ENCODE peak calls at places on chromosome 16, in nine cellular contexts. One of them, this sample, is unnamed.
A peak's percentile ranks its signal among the peaks of the same experiment; 100 is the strongest.

GRCh38 chr16:27849621-27850020 is 213.9 kb downstream of the GSG1L start:
- DNase-seq in CD4-positive, CD25-positive, alpha-beta regulatory T cell: no peak
- DNase-seq in hippocampal formation: no peak
- DNase-seq in T-cell: no peak
- DNase-seq in NCI-H1436 treated with DMSO at 0.1 percent for 48 hours: no peak
- DNase-seq in NT2/D1: no peak
- DNase-seq in osteocyte: no peak
- DNase-seq in activated CD4-positive, alpha-beta T cell treated with anti-CD3 and anti-CD28 coated beads, Interleukin-2, amount 50 U/mL, for 1 hour: no peak
- DNase-seq in activated T-cell treated with anti-CD3 and anti-CD28 coated beads for 1 hour: no peak
- DNase-seq in this sample: no peak

GRCh38 chr16:87956169-87956770 is 5.0 kb downstream of the BANP start:
- DNase-seq in activated T-cell treated with anti-CD3 and anti-CD28 coated beads for 1 hour: peak; percentile 40
- DNase-seq in hippocampal formation: no peak
- DNase-seq in activated CD4-positive, alpha-beta T cell treated with anti-CD3 and anti-CD28 coated beads, Interleukin-2, amount 50 U/mL, for 1 hour: peak; percentile 76
- DNase-seq in osteocyte: no peak
- DNase-seq in T-cell: peak; percentile 62
- DNase-seq in NT2/D1: no peak
- DNase-seq in NCI-H1436 treated with DMSO at 0.1 percent for 48 hours: no peak
- DNase-seq in CD4-positive, CD25-positive, alpha-beta regulatory T cell: peak; percentile 87
- DNase-seq in this sample: no peak

GRCh38 chr16:28897826-28898225 is 19.5 kb downstream of the ATP2A1 start:
- DNase-seq in NT2/D1: no peak
- DNase-seq in activated T-cell treated with anti-CD3 and anti-CD28 coated beads for 1 hour: no peak
- DNase-seq in osteocyte: no peak
- DNase-seq in hippocampal formation: no peak
- DNase-seq in NCI-H1436 treated with DMSO at 0.1 percent for 48 hours: no peak
- DNase-seq in CD4-positive, CD25-positive, alpha-beta regulatory T cell: no peak
- DNase-seq in activated CD4-positive, alpha-beta T cell treated with anti-CD3 and anti-CD28 coated beads, Interleukin-2, amount 50 U/mL, for 1 hour: no peak
- DNase-seq in T-cell: no peak
- DNase-seq in this sample: no peak

GRCh38 chr16:83199012-83199411 is 572.2 kb downstream of the CDH13 start:
- DNase-seq in osteocyte: no peak
- DNase-seq in hippocampal formation: no peak
- DNase-seq in activated CD4-positive, alpha-beta T cell treated with anti-CD3 and anti-CD28 coated beads, Interleukin-2, amount 50 U/mL, for 1 hour: no peak
- DNase-seq in NCI-H1436 treated with DMSO at 0.1 percent for 48 hours: no peak
- DNase-seq in activated T-cell treated with anti-CD3 and anti-CD28 coated beads for 1 hour: no peak
- DNase-seq in CD4-positive, CD25-positive, alpha-beta regulatory T cell: no peak
- DNase-seq in T-cell: no peak
- DNase-seq in NT2/D1: no peak
- DNase-seq in this sample: no peak

GRCh38 chr16:64534180-64534780 is 587.6 kb downstream of the CDH11 start:
- DNase-seq in activated CD4-positive, alpha-beta T cell treated with anti-CD3 and anti-CD28 coated beads, Interleukin-2, amount 50 U/mL, for 1 hour: no peak
- DNase-seq in osteocyte: no peak
- DNase-seq in T-cell: no peak
- DNase-seq in NCI-H1436 treated with DMSO at 0.1 percent for 48 hours: no peak
- DNase-seq in activated T-cell treated with anti-CD3 and anti-CD28 coated beads for 1 hour: no peak
- DNase-seq in hippocampal formation: no peak
- DNase-seq in NT2/D1: peak; percentile 27
- DNase-seq in CD4-positive, CD25-positive, alpha-beta regulatory T cell: no peak
- DNase-seq in this sample: no peak

GRCh38 chr16:68617735-68618134 is 27.4 kb upstream of the CDH3 start:
- DNase-seq in CD4-positive, CD25-positive, alpha-beta regulatory T cell: no peak
- DNase-seq in activated CD4-positive, alpha-beta T cell treated with anti-CD3 and anti-CD28 coated beads, Interleukin-2, amount 50 U/mL, for 1 hour: no peak
- DNase-seq in NCI-H1436 treated with DMSO at 0.1 percent for 48 hours: no peak
- DNase-seq in osteocyte: no peak
- DNase-seq in NT2/D1: no peak
- DNase-seq in hippocampal formation: no peak
- DNase-seq in T-cell: no peak
- DNase-seq in activated T-cell treated with anti-CD3 and anti-CD28 coated beads for 1 hour: no peak
- DNase-seq in this sample: no peak

GRCh38 chr16:78756189-78756661 is 656.8 kb downstream of the WWOX start:
- DNase-seq in NT2/D1: no peak
- DNase-seq in activated T-cell treated with anti-CD3 and anti-CD28 coated beads for 1 hour: no peak
- DNase-seq in hippocampal formation: no peak
- DNase-seq in osteocyte: no peak
- DNase-seq in activated CD4-positive, alpha-beta T cell treated with anti-CD3 and anti-CD28 coated beads, Interleukin-2, amount 50 U/mL, for 1 hour: no peak
- DNase-seq in CD4-positive, CD25-positive, alpha-beta regulatory T cell: no peak
- DNase-seq in NCI-H1436 treated with DMSO at 0.1 percent for 48 hours: no peak
- DNase-seq in T-cell: no peak
- DNase-seq in this sample: no peak

GRCh38 chr16:50839920-50840729 is 98.2 kb downstream of the CYLD start:
- DNase-seq in NT2/D1: no peak
- DNase-seq in osteocyte: peak; percentile 73
- DNase-seq in T-cell: no peak
- DNase-seq in NCI-H1436 treated with DMSO at 0.1 percent for 48 hours: no peak
- DNase-seq in CD4-positive, CD25-positive, alpha-beta regulatory T cell: no peak
- DNase-seq in hippocampal formation: no peak
- DNase-seq in activated CD4-positive, alpha-beta T cell treated with anti-CD3 and anti-CD28 coated beads, Interleukin-2, amount 50 U/mL, for 1 hour: no peak
- DNase-seq in activated T-cell treated with anti-CD3 and anti-CD28 coated beads for 1 hour: no peak
- DNase-seq in this sample: no peak

GRCh38 chr16:64738321-64738960 is 383.4 kb downstream of the CDH11 start:
- DNase-seq in activated T-cell treated with anti-CD3 and anti-CD28 coated beads for 1 hour: no peak
- DNase-seq in NCI-H1436 treated with DMSO at 0.1 percent for 48 hours: no peak
- DNase-seq in T-cell: no peak
- DNase-seq in CD4-positive, CD25-positive, alpha-beta regulatory T cell: no peak
- DNase-seq in activated CD4-positive, alpha-beta T cell treated with anti-CD3 and anti-CD28 coated beads, Interleukin-2, amount 50 U/mL, for 1 hour: no peak
- DNase-seq in NT2/D1: no peak
- DNase-seq in hippocampal formation: no peak
- DNase-seq in osteocyte: no peak
- DNase-seq in this sample: no peak

This sample was measured in SJCRH30.